ENCODE peak calls at places on chromosomes 7 and 10, in five cellular contexts. S, A, K, N and W are unnamed samples.

GRCh38 chr10:62243647-62243997 is 25.0 kb downstream of the RTKN2 start:
- DNase-seq in K (no peak), S (no peak), N (no peak), A (no peak), W (no peak)

GRCh38 chr10:110273474-110273873 is 31.2 kb downstream of the SMNDC1 start:
- DNase-seq in N (peak; percentile 90), K (peak; percentile 63), A (peak; percentile 43), S (no peak), W (peak; percentile 47)

GRCh38 chr10:116715396-116715795 is 27.0 kb downstream of the HSPA12A start:
- DNase-seq in S (no peak), K (no peak), A (no peak), N (no peak), W (no peak)

GRCh38 chr10:2748287-2748686 is 319.1 kb upstream of the PFKP start:
- DNase-seq in A (no peak), K (no peak), S (no peak), N (no peak), W (no peak)

GRCh38 chr7:131071786-131072504 is 255.7 kb upstream of the MKLN1 start:
- DNase-seq in K (peak; percentile 30), A (peak; percentile 86), N (peak; percentile 38), S (no peak), W (peak; percentile 40)

GRCh38 chr7:37944737-37945054 is 24.3 kb downstream of the EPDR1 start:
- DNase-seq in N (no peak), S (no peak), K (no peak), A (no peak), W (no peak)

GRCh38 chr7:83410989-83411591 is 237.8 kb downstream of the SEMA3E start:
- DNase-seq in A (peak; percentile 16), N (peak; percentile 61), K (no peak), S (no peak), W (peak; percentile 43)

GRCh38 chr10:71770255-71770654 is 3.1 kb downstream of the VSIR start:
- DNase-seq in N (peak; percentile 53), K (no peak), S (no peak), A (peak; percentile 34), W (no peak)

GRCh38 chr7:12741951-12742575 is 54.6 kb downstream of the ARL4A start:
- DNase-seq in N (peak; percentile 74), K (no peak), A (peak; percentile 68), S (no peak), W (no peak)

GRCh38 chr10:129911451-129912160 is 52.5 kb downstream of the EBF3 start:
- DNase-seq in K (no peak), S (no peak), N (no peak), A (no peak), W (no peak)

GRCh38 chr10:34816067-34817002 is 1.2 kb upstream of the PARD3 start:
- DNase-seq in N (peak; percentile 30), A (no peak), K (no peak), S (peak; percentile 30), W (no peak)

GRCh38 chr10:102426803-102427287 is 5.5 kb downstream of the CUEDC2 start:
- DNase-seq in S (no peak), A (no peak), K (no peak), N (peak; percentile 42), W (peak; percentile 29)

GRCh38 chr7:154304740-154305679 is 252.8 kb downstream of the DPP6 start:
- DNase-seq in A (no peak), K (no peak), N (no peak), S (peak; percentile 42), W (no peak)

GRCh38 chr10:86506499-86506898 is 15.1 kb downstream of the WAPL start:
- DNase-seq in S (no peak), A (no peak), K (no peak), N (no peak), W (peak; percentile 16)

GRCh38 chr10:67606572-67606971 is 89.4 kb downstream of the CTNNA3 start:
- DNase-seq in S (no peak), K (no peak), N (peak; percentile 92), A (peak; percentile 88), W (peak; percentile 80)

GRCh38 chr10:113576853-113577252 is 24.0 kb downstream of the HABP2 start:
- DNase-seq in S (peak; percentile 60), N (peak; percentile 12), A (peak; percentile 14), K (no peak), W (peak; percentile 8)

GRCh38 chr7:136228185-136228584 is 251.0 kb upstream of the MTPN start:
- DNase-seq in S (no peak), K (no peak), A (no peak), N (peak; percentile 0), W (no peak)

GRCh38 chr10:86668297-86669165 is at the start of gene LDB3:
- DNase-seq in K (peak; percentile 78), N (peak; percentile 73), A (peak; percentile 36), S (no peak), W (peak; percentile 36)

GRCh38 chr7:108650487-108650886 is 80.8 kb downstream of the DNAJB9 start:
- DNase-seq in A (peak; percentile 9), N (peak; percentile 29), S (no peak), K (no peak), W (no peak)

GRCh38 chr10:22620140-22620857 is 94.1 kb downstream of the PIP4K2A start:
- DNase-seq in A (peak; percentile 93), N (peak; percentile 95), S (no peak), K (peak; percentile 76), W (peak; percentile 95)

GRCh38 chr7:128270799-128271411 is 29.8 kb downstream of the LEP start:
- DNase-seq in N (no peak), S (no peak), K (no peak), A (no peak), W (no peak)

GRCh38 chr7:158285383-158285770 is 302.2 kb downstream of the PTPRN2 start:
- DNase-seq in K (no peak), S (no peak), N (no peak), A (no peak), W (no peak)

GRCh38 chr7:131244259-131244852 is 83.3 kb upstream of the MKLN1 start:
- DNase-seq in N (peak; percentile 97), K (peak; percentile 61), A (peak; percentile 97), S (no peak), W (peak; percentile 91)

GRCh38 chr10:70296406-70296899 is 12.6 kb upstream of the NPFFR1 start:
- DNase-seq in K (peak; percentile 91), A (peak; percentile 47), S (no peak), N (peak; percentile 89), W (peak; percentile 82)

GRCh38 chr7:86904949-86905834 is 154.3 kb downstream of the ELAPOR2 start:
- DNase-seq in K (no peak), A (peak; percentile 32), N (peak; percentile 10), S (peak; percentile 32), W (peak; percentile 16)

GRCh38 chr7:140048989-140049338 is 13.8 kb downstream of the PARP12 start:
- DNase-seq in A (no peak), N (no peak), K (no peak), S (no peak), W (no peak)

GRCh38 chr7:21946228-21946709 is 570 bp upstream of the CDCA7L start:
- DNase-seq in A (no peak), N (no peak), S (no peak), K (no peak), W (no peak)

GRCh38 chr10:72122221-72122620 is 33.9 kb upstream of the SPOCK2 start:
- DNase-seq in A (no peak), N (no peak), S (no peak), K (no peak), W (no peak)

GRCh38 chr7:117951285-117951684 is 78.0 kb upstream of the CTTNBP2 start:
- DNase-seq in N (no peak), A (no peak), S (no peak), K (no peak), W (no peak)
- TF ChIP-seq CTCF in N (no peak), A (no peak), S (no peak), K (no peak), W (no peak)

GRCh38 chr7:67302113-67303039 is 305.7 kb downstream of the TYW1 start:
- DNase-seq in S (peak; percentile 95), A (peak; percentile 99), K (peak; percentile 98), N (peak; percentile 99), W (peak; percentile 99)
- TF ChIP-seq CTCF in S (no peak), A (peak; percentile 40), K (peak; percentile 45), N (peak; percentile 24), W (peak; percentile 65)

DNA sequence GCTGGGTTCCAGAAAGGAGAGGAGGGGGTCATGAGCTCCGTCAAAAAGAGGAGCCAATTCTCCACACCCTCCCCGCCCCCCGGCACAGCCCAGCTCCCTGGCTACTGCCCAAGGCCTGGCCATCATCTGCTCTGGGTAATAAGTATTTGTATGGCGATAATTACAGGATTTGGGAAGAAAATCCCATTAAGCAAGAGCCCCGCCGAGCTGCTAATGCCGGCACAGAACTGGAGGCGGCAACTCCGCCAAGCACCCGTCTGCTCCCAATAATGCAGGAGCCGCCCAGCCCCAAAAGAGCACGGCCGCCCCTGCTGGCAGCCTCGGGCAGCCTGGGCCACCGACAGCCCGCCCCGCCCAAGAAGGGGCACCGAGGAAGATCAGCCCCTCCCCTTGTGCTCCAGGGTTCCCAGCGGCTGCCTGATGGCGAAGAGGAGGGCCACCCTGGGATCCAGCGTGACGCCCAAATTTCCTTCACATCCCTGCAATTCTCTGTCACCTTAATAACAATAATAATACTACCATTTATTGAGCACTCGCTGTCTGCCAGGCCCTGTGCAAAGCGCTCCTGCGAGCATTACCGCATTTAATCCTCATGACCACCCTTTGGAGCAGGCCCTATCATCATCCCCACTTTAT is 5.9 kb downstream of the SLIT1 start:
- DNase-seq in K (no peak), A (no peak), S (peak; percentile 55), N (no peak), W (no peak)
- TF ChIP-seq CTCF in K (no peak), A (peak; percentile 34), S (no peak), N (no peak), W (no peak)

DNA sequence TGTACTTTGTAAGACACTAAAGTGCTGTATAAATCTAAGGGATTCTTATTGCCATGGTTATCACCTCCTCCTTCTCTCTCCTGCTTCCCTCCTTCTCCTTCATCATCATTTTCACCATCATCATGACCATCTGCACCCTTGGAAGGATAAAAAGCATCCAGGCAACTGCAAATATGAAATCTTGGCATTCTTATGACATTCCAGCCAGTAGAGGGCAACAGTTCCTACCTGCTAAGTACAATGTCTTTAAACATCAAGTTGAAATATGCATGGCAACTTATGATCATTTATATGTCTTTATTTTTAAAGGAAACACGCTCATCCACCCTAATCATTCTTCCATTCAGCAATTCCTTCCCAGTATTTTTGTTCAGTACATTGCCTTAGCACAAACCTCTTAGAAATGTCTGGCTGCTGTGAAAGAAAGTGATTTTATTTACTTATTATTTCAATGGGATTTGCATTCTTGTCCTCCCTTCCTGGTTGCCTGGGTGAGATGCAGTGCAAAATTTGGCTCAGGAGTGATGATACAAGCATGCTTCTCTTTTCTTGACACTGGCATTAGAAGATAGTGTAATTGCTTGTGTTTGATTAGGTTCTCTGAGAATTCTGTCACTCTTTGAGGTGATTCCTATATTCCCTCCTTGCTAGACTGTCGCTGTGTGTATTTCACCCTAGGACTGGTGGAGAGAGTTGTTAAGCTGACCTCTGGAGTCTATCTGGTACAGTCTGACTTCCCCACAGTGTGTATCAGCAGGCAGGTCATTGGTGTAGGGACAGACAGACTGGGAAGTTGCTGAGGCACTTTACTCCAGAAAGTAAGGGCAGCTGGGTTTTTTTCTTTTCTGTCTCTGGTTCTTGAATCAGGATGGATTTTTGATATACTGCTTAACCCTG is 188.5 kb upstream of the BMPER start:
- DNase-seq in S (no peak), K (no peak), A (peak; percentile 41), N (peak; percentile 66), W (peak; percentile 27)
- TF ChIP-seq CTCF in S (peak; percentile 86), K (peak; percentile 73), A (peak; percentile 70), N (peak; percentile 66), W (peak; percentile 90)